ENCODE peak calls at places on chromosome 6, in nine cellular contexts. B, K, N, D, P, S, V, R and L are unnamed samples.
A peak's percentile ranks its signal among the peaks of the same experiment; 100 is the strongest.

GRCh38 chr6:42316390-42316970 is 98.8 kb upstream of the MRPS10 start:
- DNase-seq in B (peak; percentile 81), K (peak; percentile 77), N (peak; percentile 61), D (no peak), P (peak; percentile 18), S (no peak), V (no peak), R (no peak), L (no peak)

GRCh38 chr6:52788478-52788877 is 15.1 kb downstream of the GSTA1 start:
- DNase-seq in B (no peak), K (no peak), N (no peak), D (no peak), P (no peak), S (peak; percentile 23), V (no peak), R (no peak), L (no peak)

GRCh38 chr6:136641873-136642465 is 91.7 kb upstream of the MAP7 start:
- DNase-seq in B (no peak), K (no peak), N (no peak), D (no peak), P (no peak), S (no peak), V (no peak), R (no peak), L (no peak)

GRCh38 chr6:38750968-38751615 is 36.0 kb downstream of the DNAH8 start:
- DNase-seq in B (peak; percentile 69), K (no peak), N (no peak), D (no peak), P (no peak), S (no peak), V (no peak), R (no peak), L (no peak)

GRCh38 chr6:28922841-28923317 is 906 bp downstream of the TRIM27 start:
- DNase-seq in B (peak; percentile 39), K (peak; percentile 55), N (no peak), D (no peak), P (peak; percentile 17), S (peak; percentile 50), V (no peak), R (peak; percentile 68), L (peak; percentile 59)

GRCh38 chr6:128305976-128306375 is 214.4 kb downstream of the PTPRK start:
- DNase-seq in B (no peak), K (no peak), N (no peak), D (no peak), P (no peak), S (no peak), V (no peak), R (no peak), L (no peak)

GRCh38 chr6:82875573-82876185 is 190.0 kb downstream of the UBE3D start:
- DNase-seq in B (peak; percentile 96), K (no peak), N (peak; percentile 32), D (no peak), P (no peak), S (no peak), V (no peak), R (no peak), L (no peak)

GRCh38 chr6:5030596-5031136 is 26.8 kb upstream of the RPP40 start:
- DNase-seq in B (peak; percentile 87), K (peak; percentile 85), N (no peak), D (peak; percentile 47), P (peak; percentile 80), S (peak; percentile 39), V (peak; percentile 89), R (peak; percentile 74), L (peak; percentile 75)

GRCh38 chr6:130366011-130366963 is at the start of gene TMEM200A:
- DNase-seq in B (no peak), K (peak; percentile 54), N (no peak), D (no peak), P (no peak), S (no peak), V (peak; percentile 80), R (peak; percentile 48), L (peak; percentile 7)

GRCh38 chr6:39896701-39897100 is 37.6 kb downstream of the MOCS1 start:
- DNase-seq in B (no peak), K (no peak), N (no peak), D (no peak), P (no peak), S (no peak), V (no peak), R (no peak), L (no peak)

GRCh38 chr6:159941286-159942113 is 27.4 kb upstream of the IGF2R start:
- DNase-seq in B (peak; percentile 57), K (no peak), N (no peak), D (no peak), P (no peak), S (no peak), V (no peak), R (peak; percentile 14), L (no peak)

GRCh38 chr6:128966934-128967333 is 84.0 kb downstream of the LAMA2 start:
- DNase-seq in B (no peak), K (no peak), N (no peak), D (no peak), P (no peak), S (no peak), V (no peak), R (no peak), L (no peak)

GRCh38 chr6:27279513-27280063 is 32.1 kb downstream of the PRSS16 start:
- DNase-seq in B (no peak), K (no peak), N (no peak), D (no peak), P (no peak), S (no peak), V (no peak), R (no peak), L (no peak)
- H3K27me3 ChIP-seq in B (no peaks in the 10 kb centered on the region), K (peaks cover 53% of the 10 kb centered on the region), N (peaks cover 19% of the 10 kb centered on the region), D (peaks cover 95% of the 10 kb centered on the region), P (peaks cover 83% of the 10 kb centered on the region), S (peaks cover 13% of the 10 kb centered on the region), V (peaks cover 99% of the 10 kb centered on the region), R (peaks cover 70% of the 10 kb centered on the region), L (peaks cover 100% of the 10 kb centered on the region)

DNA sequence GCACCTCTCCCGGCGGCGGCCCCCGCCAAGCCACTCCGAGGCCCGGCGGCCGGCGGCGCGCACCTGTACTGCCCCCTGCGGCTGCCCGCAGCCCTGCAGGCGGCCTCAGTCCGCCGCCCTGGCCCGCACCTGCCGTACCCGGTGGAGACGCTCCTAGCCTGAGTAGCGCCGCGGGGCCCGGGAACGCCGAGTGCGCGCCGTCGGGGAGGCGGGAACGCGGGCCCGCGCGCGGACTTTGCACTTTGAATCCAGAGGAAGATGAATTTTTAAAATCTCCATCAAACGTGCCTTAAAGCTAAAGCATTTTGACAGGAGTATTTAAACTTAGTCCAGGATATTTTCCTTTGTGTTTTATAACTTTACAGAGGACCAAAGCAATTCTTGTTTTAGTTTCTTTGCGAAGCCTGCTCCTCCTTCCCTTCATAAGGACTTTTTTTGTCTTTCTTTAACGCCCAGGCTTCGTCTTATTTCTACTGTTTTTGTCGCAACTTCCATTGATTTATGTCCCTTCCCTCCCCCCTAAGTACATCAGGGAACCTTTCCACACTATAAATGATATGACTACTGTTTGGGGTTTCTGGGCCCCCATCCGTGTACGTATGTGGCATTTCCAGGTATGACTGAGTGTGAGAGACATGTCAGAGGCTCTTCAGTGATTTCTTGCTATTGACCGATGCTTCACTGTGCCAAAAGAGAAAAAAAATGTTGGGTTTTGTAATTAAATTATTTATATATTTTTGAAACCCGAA is 2.0 kb downstream of the FOXQ1 start:
- DNase-seq in B (peak; percentile 65), K (peak; percentile 58), N (no peak), D (no peak), P (no peak), S (peak; percentile 53), V (no peak), R (peak; percentile 70), L (no peak)
- H3K27me3 ChIP-seq in B (no peaks in the 10 kb centered on the region), K (peaks cover 65% of the 10 kb centered on the region), N (peaks cover 63% of the 10 kb centered on the region), D (peaks cover 70% of the 10 kb centered on the region), P (peaks cover 47% of the 10 kb centered on the region), S (no peaks in the 10 kb centered on the region), V (peaks cover 71% of the 10 kb centered on the region), R (peaks cover 64% of the 10 kb centered on the region), L (peaks cover 89% of the 10 kb centered on the region)

DNA sequence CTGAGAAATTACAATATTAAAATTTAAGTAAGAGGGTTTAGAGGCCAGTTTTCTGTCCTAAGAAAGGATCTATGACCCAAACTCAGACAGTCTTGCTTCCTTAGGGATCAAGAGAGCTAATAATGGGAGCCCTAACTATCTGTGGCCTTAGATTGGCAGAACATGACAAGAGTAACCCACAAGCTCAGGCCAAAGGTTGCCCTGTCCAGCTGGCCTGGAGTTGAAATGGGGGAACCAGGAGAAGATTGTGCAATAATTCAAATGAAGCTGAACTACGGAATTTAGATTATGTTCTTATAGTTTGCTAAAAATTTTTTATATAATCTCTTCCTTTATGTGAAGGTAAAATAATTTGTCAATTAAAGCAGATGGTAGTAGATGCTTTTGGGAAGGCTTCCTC is 26.4 kb downstream of the LAMA4 start:
- DNase-seq in B (no peak), K (no peak), N (no peak), D (no peak), P (no peak), S (no peak), V (no peak), R (no peak), L (no peak)
- H3K27me3 ChIP-seq in B (no peaks in the 10 kb centered on the region), K (no peaks in the 10 kb centered on the region), N (no peaks in the 10 kb centered on the region), D (no peaks in the 10 kb centered on the region), P (no peaks in the 10 kb centered on the region), S (no peaks in the 10 kb centered on the region), V (no peaks in the 10 kb centered on the region), R (no peaks in the 10 kb centered on the region), L (no peaks in the 10 kb centered on the region)

GRCh38 chr6:1623769-1624070 is 14.0 kb downstream of the FOXC1 start:
- DNase-seq in B (no peak), K (no peak), N (no peak), D (no peak), P (no peak), S (no peak), V (no peak), R (no peak), L (no peak)

GRCh38 chr6:1620504-1621327 is 11.0 kb downstream of the FOXC1 start:
- DNase-seq in B (no peak), K (no peak), N (no peak), D (no peak), P (no peak), S (no peak), V (peak; percentile 52), R (no peak), L (no peak)

GRCh38 chr6:1621328-1621701 is 11.6 kb downstream of the FOXC1 start:
- DNase-seq in B (no peak), K (no peak), N (no peak), D (no peak), P (no peak), S (no peak), V (peak; percentile 41), R (no peak), L (no peak)

GRCh38 chr6:1622851-1623768 is 13.4 kb downstream of the FOXC1 start:
- DNase-seq in B (no peak), K (no peak), N (no peak), D (no peak), P (no peak), S (no peak), V (peak; percentile 32), R (no peak), L (no peak)

DNA sequence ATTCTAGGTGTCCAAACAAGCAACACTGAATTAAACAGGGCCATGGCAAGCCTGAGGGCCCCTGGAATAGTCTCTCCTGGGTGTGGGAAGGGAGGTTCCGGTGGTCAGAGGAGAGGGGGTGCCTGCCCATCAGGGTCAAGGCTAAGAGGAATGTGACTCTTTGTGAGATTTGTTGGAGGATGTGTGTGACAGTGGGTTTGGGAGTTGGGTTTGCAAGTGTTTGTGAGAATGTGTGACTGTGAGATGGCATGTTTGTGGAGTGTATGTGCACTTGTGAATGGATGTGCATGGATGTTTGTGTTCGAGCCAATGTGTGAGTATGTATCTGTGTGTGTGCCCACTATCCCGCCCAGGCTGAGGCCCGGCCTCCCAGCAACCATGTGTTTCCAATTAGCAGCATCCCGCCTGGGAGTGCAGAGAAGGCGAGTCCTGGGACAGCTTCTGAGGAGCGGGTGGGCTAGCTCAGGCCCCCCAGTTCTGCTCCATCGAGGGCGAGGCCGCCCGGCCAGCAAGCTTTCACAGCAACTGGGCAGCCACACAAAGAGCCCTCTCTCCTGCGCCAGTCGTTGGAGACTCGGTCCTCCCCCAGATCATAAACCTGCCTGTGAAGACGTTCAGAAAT is 12.6 kb downstream of the FOXC1 start:
- DNase-seq in B (no peak), K (no peak), N (no peak), D (no peak), P (no peak), S (no peak), V (peak; percentile 40), R (peak; percentile 92), L (no peak)
- H3K27me3 ChIP-seq in B (no peaks in the 10 kb centered on the region), K (peaks cover 36% of the 10 kb centered on the region), N (peaks cover 22% of the 10 kb centered on the region), D (peaks cover 89% of the 10 kb centered on the region), P (peaks cover 72% of the 10 kb centered on the region), S (no peaks in the 10 kb centered on the region), V (peaks cover 100% of the 10 kb centered on the region), R (no peaks in the 10 kb centered on the region), L (peaks cover 51% of the 10 kb centered on the region)